ENCODE peak calls at places on chromosomes 16 and 17, in six cellular contexts. X is HCT116, G is neural progenitor cell, K is hepatocyte, M is GM23248, O is SK-N-SH. I is an unnamed sample.

GRCh38 chr17:48541036-48541573 is 3.8 kb downstream of the HOXB2 start:
- DNase-seq in X (no peak), G (no peak), K (no peak), M (peak; percentile 37), O (no peak), I (peak; percentile 25)

GRCh38 chr16:578870-579405 is 9.2 kb downstream of the PIGQ start:
- DNase-seq in X (no peak), G (peak; percentile 89), K (peak; percentile 88), M (peak; percentile 78), O (peak; percentile 77), I (peak; percentile 93)

GRCh38 chr16:71540-72341 is 690 bp downstream of the RHBDF1 start:
- DNase-seq in X (peak; percentile 42), G (peak; percentile 79), K (peak; percentile 92), M (peak; percentile 91), O (peak; percentile 76), I (peak; percentile 97)

GRCh38 chr16:14562691-14563491 is 67.2 kb downstream of the PARN start:
- DNase-seq in X (no peak), G (peak; percentile 55), K (peak; percentile 56), M (peak; percentile 87), O (no peak), I (peak; percentile 15)

GRCh38 chr16:54242199-54242598 is 44.4 kb downstream of the IRX3 start:
- DNase-seq in X (peak; percentile 41), G (peak; percentile 71), K (no peak), M (no peak), O (peak; percentile 36), I (peak; percentile 76)

GRCh38 chr17:20203761-20204263 is 194.7 kb downstream of the SPECC1 start:
- DNase-seq in X (no peak), G (peak; percentile 31), K (no peak), M (peak; percentile 28), O (no peak), I (no peak)

GRCh38 chr17:13597723-13598347 is 3.9 kb downstream of the HS3ST3A1 start:
- DNase-seq in X (peak; percentile 27), G (peak; percentile 65), K (peak; percentile 64), M (peak; percentile 73), O (peak; percentile 54), I (peak; percentile 46)

GRCh38 chr16:85716680-85717038 is 27.9 kb upstream of the GINS2 start:
- DNase-seq in X (no peak), G (no peak), K (no peak), M (no peak), O (peak; percentile 77), I (no peak)

GRCh38 chr17:74759243-74759801 is 10.9 kb downstream of the NHERF1 start:
- DNase-seq in X (no peak), G (no peak), K (no peak), M (no peak), O (peak; percentile 38), I (no peak)

GRCh38 chr17:281365-281999 is 71.1 kb downstream of the RPH3AL start:
- DNase-seq in X (no peak), G (no peak), K (no peak), M (no peak), O (no peak), I (no peak)

GRCh38 chr17:80112471-80113032 is 11.2 kb downstream of the GAA start:
- DNase-seq in X (no peak), G (no peak), K (no peak), M (no peak), O (no peak), I (no peak)

GRCh38 chr16:30844671-30845449 is 49.0 kb downstream of the BCL7C start:
- DNase-seq in X (peak; percentile 71), G (peak; percentile 89), K (peak; percentile 94), M (peak; percentile 94), O (peak; percentile 73), I (peak; percentile 95)

GRCh38 chr17:74671031-74671771 is 41.5 kb downstream of the CD300LF start:
- DNase-seq in X (no peak), G (peak; percentile 97), K (peak; percentile 95), M (peak; percentile 81), O (peak; percentile 67), I (peak; percentile 98)

GRCh38 chr16:21242756-21243155 is 9.3 kb downstream of the ANKS4B start:
- DNase-seq in X (no peak), G (no peak), K (no peak), M (no peak), O (no peak), I (no peak)

GRCh38 chr17:75476274-75476673 is 19.8 kb downstream of the TMEM94 start:
- DNase-seq in X (no peak), G (no peak), K (no peak), M (no peak), O (no peak), I (no peak)

GRCh38 chr16:18062713-18063112 is 273.8 kb downstream of the NPIPA8 start:
- DNase-seq in X (no peak), G (no peak), K (no peak), M (no peak), O (no peak), I (peak; percentile 54)

GRCh38 chr17:67417507-67417906 is 40.4 kb downstream of the PITPNC1 start:
- DNase-seq in X (no peak), G (no peak), K (no peak), M (no peak), O (no peak), I (no peak)

GRCh38 chr17:75077490-75078096 is 10.2 kb upstream of the SLC16A5 start:
- DNase-seq in X (no peak), G (no peak), K (peak; percentile 54), M (peak; percentile 47), O (no peak), I (peak; percentile 66)

GRCh38 chr17:68576811-68577551 is 24.2 kb downstream of the FAM20A start:
- DNase-seq in X (no peak), G (no peak), K (no peak), M (peak; percentile 89), O (no peak), I (no peak)

GRCh38 chr16:76335187-76335974 is 58.2 kb downstream of the CNTNAP4 start:
- DNase-seq in X (no peak), G (peak; percentile 44), K (no peak), M (no peak), O (no peak), I (no peak)

GRCh38 chr16:57537596-57538234 is 1.3 kb upstream of the CCDC102A start:
- DNase-seq in X (no peak), G (no peak), K (no peak), M (no peak), O (no peak), I (no peak)

GRCh38 chr17:15918661-15919259 is 26.2 kb upstream of the ADORA2B start:
- DNase-seq in X (no peak), G (no peak), K (no peak), M (peak; percentile 9), O (no peak), I (no peak)

GRCh38 chr16:22859925-22860324 is 46.0 kb downstream of the HS3ST2 start:
- DNase-seq in X (no peak), G (no peak), K (no peak), M (no peak), O (no peak), I (peak; percentile 82)

GRCh38 chr17:68600123-68600880 is 865 bp downstream of the FAM20A start:
- DNase-seq in X (no peak), G (peak; percentile 75), K (peak; percentile 77), M (peak; percentile 59), O (peak; percentile 78), I (peak; percentile 84)

GRCh38 chr16:66273644-66274334 is 92.7 kb upstream of the CDH5 start:
- DNase-seq in X (no peak), G (no peak), K (peak; percentile 5), M (peak; percentile 82), O (no peak), I (peak; percentile 47)

GRCh38 chr16:68079616-68080344 is 5.4 kb upstream of the NFATC3 start:
- DNase-seq in X (no peak), G (no peak), K (peak; percentile 77), M (no peak), O (no peak), I (no peak)
- H3K4me3 ChIP-seq in X (no peak overlapping the region), G (no peak overlapping the region), K (no peak overlapping the region), M (no peak overlapping the region), O (no peak overlapping the region), I (no peak overlapping the region)

GRCh38 chr17:12316021-12316420 is 295.3 kb downstream of the MAP2K4 start:
- DNase-seq in X (no peak), G (no peak), K (no peak), M (no peak), O (no peak), I (no peak)

GRCh38 chr17:12318614-12319266 is 298.1 kb downstream of the MAP2K4 start:
- DNase-seq in X (no peak), G (no peak), K (no peak), M (no peak), O (no peak), I (no peak)

GRCh38 chr17:12320286-12320685 is 299.6 kb downstream of the MAP2K4 start:
- DNase-seq in X (no peak), G (no peak), K (no peak), M (peak; percentile 2), O (no peak), I (no peak)
- TF ChIP-seq EZH2phosphoT487 in X (no peak), G (no peak), K (no peak), M (no peak), O (no peak), I (no peak)

GRCh38 chr16:87393680-87394055 is 1.5 kb downstream of the MAP1LC3B start:
- DNase-seq in X (no peak), G (no peak), K (no peak), M (no peak), O (no peak), I (no peak)
- H3K4me3 ChIP-seq in X (peak overlapping the region; percentile 72), G (peak overlapping the region; percentile 68), K (peak overlapping the region; percentile 59), M (peak overlapping the region; percentile 83), O (peak overlapping the region; percentile 79), I (peak overlapping the region; percentile 79)

GRCh38 chr17:9532715-9533114 is 42.9 kb downstream of the STX8 start:
- DNase-seq in X (no peak), G (no peak), K (no peak), M (no peak), O (no peak), I (no peak)

GRCh38 chr17:9531080-9531479 is 44.5 kb downstream of the STX8 start:
- DNase-seq in X (no peak), G (no peak), K (peak; percentile 7), M (no peak), O (no peak), I (no peak)

DNA sequence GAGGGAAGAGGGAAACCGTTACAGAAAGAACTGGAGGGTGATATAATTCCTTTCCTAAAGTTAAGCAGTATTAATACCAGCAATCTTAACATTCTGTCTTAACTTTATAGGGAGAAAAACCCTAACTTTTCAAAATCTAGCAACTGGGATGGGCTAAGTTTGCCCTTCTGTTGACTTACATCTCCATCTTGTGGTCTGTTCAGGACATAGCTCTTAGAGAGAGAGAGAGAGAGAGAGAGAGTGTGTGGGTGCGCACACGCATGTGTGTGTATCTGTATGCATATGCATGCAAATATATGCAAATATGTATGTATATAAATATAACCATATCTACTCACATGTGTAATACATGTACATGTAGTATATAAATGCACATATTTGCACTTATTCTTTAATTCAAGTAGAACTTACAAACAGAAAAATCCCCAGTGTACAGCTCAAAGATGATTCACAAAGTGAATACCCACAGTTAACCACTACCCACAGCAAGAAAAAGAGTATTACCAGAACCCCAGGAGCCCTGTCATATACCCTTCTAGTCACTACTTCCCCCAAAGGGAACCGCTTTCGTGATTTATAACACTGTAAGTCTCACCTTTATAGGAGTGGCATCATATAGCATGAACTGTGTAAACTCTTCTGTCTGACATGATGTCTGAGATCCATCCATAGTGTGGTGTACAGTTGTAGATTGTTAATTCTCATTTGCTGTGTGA is 46.4 kb downstream of the STX8 start:
- DNase-seq in X (no peak), G (peak; percentile 33), K (peak; percentile 11), M (peak; percentile 63), O (peak; percentile 41), I (peak; percentile 46)
- TF ChIP-seq EZH2phosphoT487 in X (no peak), G (no peak), K (no peak), M (no peak), O (no peak), I (no peak)